ENCODE peak calls at places on chromosomes 12 and 14, in six cellular contexts. One of them, this sample, is unnamed.

GRCh38 chr12:104764225-104765073 is 193.6 kb downstream of the SLC41A2 start:
- DNase-seq in HCT116: no peak
- DNase-seq in H1: peak; percentile 14
- DNase-seq in HepG2: no peak
- DNase-seq in K562: no peak
- DNase-seq in SK-N-SH: no peak
- DNase-seq in this sample: no peak

GRCh38 chr14:73290279-73290678 is 53.0 kb downstream of the PAPLN start:
- DNase-seq in HCT116: no peak
- DNase-seq in H1: no peak
- DNase-seq in HepG2: no peak
- DNase-seq in K562: no peak
- DNase-seq in SK-N-SH: no peak
- DNase-seq in this sample: no peak

GRCh38 chr12:4483885-4484823 is 38.5 kb upstream of the FGF6 start:
- DNase-seq in HCT116: no peak
- DNase-seq in H1: no peak
- DNase-seq in HepG2: no peak
- DNase-seq in K562: no peak
- DNase-seq in SK-N-SH: no peak
- DNase-seq in this sample: no peak

GRCh38 chr14:20421267-20421666 is 8.0 kb upstream of the TEP1 start:
- DNase-seq in HCT116: no peak
- DNase-seq in H1: no peak
- DNase-seq in HepG2: no peak
- DNase-seq in K562: no peak
- DNase-seq in SK-N-SH: no peak
- DNase-seq in this sample: no peak

GRCh38 chr12:24909667-24910066 is 39.2 kb downstream of the BCAT1 start:
- DNase-seq in HCT116: no peak
- DNase-seq in H1: peak; percentile 37
- DNase-seq in HepG2: no peak
- DNase-seq in K562: peak; percentile 24
- DNase-seq in SK-N-SH: no peak
- DNase-seq in this sample: no peak

GRCh38 chr12:25960176-25960575 is 1.7 kb downstream of the RASSF8 start:
- DNase-seq in HCT116: no peak
- DNase-seq in H1: no peak
- DNase-seq in HepG2: no peak
- DNase-seq in K562: no peak
- DNase-seq in SK-N-SH: peak; percentile 55
- DNase-seq in this sample: no peak

GRCh38 chr12:13534242-13534641 is 337.7 kb downstream of the EMP1 start:
- DNase-seq in HCT116: no peak
- DNase-seq in H1: no peak
- DNase-seq in HepG2: no peak
- DNase-seq in K562: no peak
- DNase-seq in SK-N-SH: no peak
- DNase-seq in this sample: no peak

GRCh38 chr14:104106471-104106991 is 21.0 kb downstream of the ASPG start:
- DNase-seq in HCT116: no peak
- DNase-seq in H1: peak; percentile 42
- DNase-seq in HepG2: no peak
- DNase-seq in K562: no peak
- DNase-seq in SK-N-SH: no peak
- DNase-seq in this sample: no peak

GRCh38 chr12:12297201-12297830 is 30.5 kb upstream of the LRP6 start:
- DNase-seq in HCT116: no peak
- DNase-seq in H1: no peak
- DNase-seq in HepG2: no peak
- DNase-seq in K562: no peak
- DNase-seq in SK-N-SH: no peak
- DNase-seq in this sample: no peak

GRCh38 chr12:11677752-11678151 is 28.3 kb downstream of the ETV6 start:
- DNase-seq in HCT116: no peak
- DNase-seq in H1: no peak
- DNase-seq in HepG2: no peak
- DNase-seq in K562: no peak
- DNase-seq in SK-N-SH: no peak
- DNase-seq in this sample: no peak

GRCh38 chr12:93823616-93824410 is 146.6 kb downstream of the CRADD start:
- DNase-seq in HCT116: no peak
- DNase-seq in H1: no peak
- DNase-seq in HepG2: no peak
- DNase-seq in K562: no peak
- DNase-seq in SK-N-SH: no peak
- DNase-seq in this sample: no peak

GRCh38 chr14:69355955-69356321 is 42.2 kb downstream of the ERH start:
- DNase-seq in HCT116: no peak
- DNase-seq in H1: no peak
- DNase-seq in HepG2: no peak
- DNase-seq in K562: no peak
- DNase-seq in SK-N-SH: no peak
- DNase-seq in this sample: no peak

GRCh38 chr12:112307219-112308062 is 74.8 kb downstream of the HECTD4 start:
- DNase-seq in HCT116: no peak
- DNase-seq in H1: no peak
- DNase-seq in HepG2: no peak
- DNase-seq in K562: no peak
- DNase-seq in SK-N-SH: no peak
- DNase-seq in this sample: no peak

GRCh38 chr12:124681779-124682391 is 114.5 kb upstream of the NCOR2 start:
- DNase-seq in HCT116: no peak
- DNase-seq in H1: no peak
- DNase-seq in HepG2: peak; percentile 41
- DNase-seq in K562: no peak
- DNase-seq in SK-N-SH: no peak
- DNase-seq in this sample: no peak

GRCh38 chr14:74333909-74334308 is 14.4 kb upstream of the VRTN start:
- DNase-seq in HCT116: no peak
- DNase-seq in H1: no peak
- DNase-seq in HepG2: no peak
- DNase-seq in K562: no peak
- DNase-seq in SK-N-SH: no peak
- DNase-seq in this sample: no peak

GRCh38 chr12:54658306-54659264 is 10.4 kb upstream of the DCD start:
- DNase-seq in HCT116: peak; percentile 60
- DNase-seq in H1: peak; percentile 87
- DNase-seq in HepG2: peak; percentile 30
- DNase-seq in K562: peak; percentile 68
- DNase-seq in SK-N-SH: peak; percentile 38
- DNase-seq in this sample: no peak

GRCh38 chr14:68174446-68174845 is 354.9 kb downstream of the RAD51B start:
- DNase-seq in HCT116: no peak
- DNase-seq in H1: no peak
- DNase-seq in HepG2: no peak
- DNase-seq in K562: no peak
- DNase-seq in SK-N-SH: no peak
- DNase-seq in this sample: no peak

GRCh38 chr12:55974308-55974724 is 438 bp downstream of the RAB5B start:
- DNase-seq in HCT116: no peak
- DNase-seq in H1: no peak
- DNase-seq in HepG2: peak; percentile 31
- DNase-seq in K562: peak; percentile 67
- DNase-seq in SK-N-SH: peak; percentile 65
- DNase-seq in this sample: peak; percentile 51

GRCh38 chr14:96039633-96040311 is 610 bp downstream of the C14orf132 start:
- DNase-seq in HCT116: no peak
- DNase-seq in H1: peak; percentile 69
- DNase-seq in HepG2: no peak
- DNase-seq in K562: no peak
- DNase-seq in SK-N-SH: peak; percentile 78
- DNase-seq in this sample: no peak

GRCh38 chr14:24251880-24252288 is 9.5 kb upstream of the TINF2 start:
- DNase-seq in HCT116: no peak
- DNase-seq in H1: no peak
- DNase-seq in HepG2: no peak
- DNase-seq in K562: no peak
- DNase-seq in SK-N-SH: no peak
- DNase-seq in this sample: no peak

GRCh38 chr12:120093592-120094355 is 22.8 kb downstream of the RAB35 start:
- DNase-seq in HCT116: no peak
- DNase-seq in H1: peak; percentile 86
- DNase-seq in HepG2: no peak
- DNase-seq in K562: peak; percentile 42
- DNase-seq in SK-N-SH: peak; percentile 97
- DNase-seq in this sample: no peak

GRCh38 chr12:131039551-131039950 is 85.8 kb downstream of the ADGRD1 start:
- DNase-seq in HCT116: no peak
- DNase-seq in H1: no peak
- DNase-seq in HepG2: no peak
- DNase-seq in K562: no peak
- DNase-seq in SK-N-SH: no peak
- DNase-seq in this sample: no peak

GRCh38 chr12:29726321-29726692 is 57.4 kb downstream of the TMTC1 start:
- DNase-seq in HCT116: no peak
- DNase-seq in H1: no peak
- DNase-seq in HepG2: no peak
- DNase-seq in K562: no peak
- DNase-seq in SK-N-SH: no peak
- DNase-seq in this sample: no peak

GRCh38 chr12:29722164-29722563 is 61.6 kb downstream of the TMTC1 start:
- DNase-seq in HCT116: no peak
- DNase-seq in H1: no peak
- DNase-seq in HepG2: no peak
- DNase-seq in K562: no peak
- DNase-seq in SK-N-SH: no peak
- DNase-seq in this sample: no peak

GRCh38 chr12:29728033-29728432 is 55.7 kb downstream of the TMTC1 start:
- DNase-seq in HCT116: no peak
- DNase-seq in H1: no peak
- DNase-seq in HepG2: no peak
- DNase-seq in K562: no peak
- DNase-seq in SK-N-SH: no peak
- DNase-seq in this sample: no peak

GRCh38 chr12:29726741-29727348 is 56.9 kb downstream of the TMTC1 start:
- DNase-seq in HCT116: no peak
- DNase-seq in H1: no peak
- DNase-seq in HepG2: no peak
- DNase-seq in K562: no peak
- DNase-seq in SK-N-SH: no peak
- DNase-seq in this sample: no peak

GRCh38 chr12:29725587-29726320 is 58.0 kb downstream of the TMTC1 start:
- DNase-seq in HCT116: no peak
- DNase-seq in H1: no peak
- DNase-seq in HepG2: no peak
- DNase-seq in K562: no peak
- DNase-seq in SK-N-SH: peak; percentile 26
- DNase-seq in this sample: no peak
- TF ChIP-seq JUND in HCT116: no peak
- TF ChIP-seq JUND in H1: no peak
- TF ChIP-seq JUND in HepG2: no peak
- TF ChIP-seq JUND in K562: no peak
- TF ChIP-seq JUND in SK-N-SH: no peak
- TF ChIP-seq JUND in this sample: no peak

GRCh38 chr12:80432061-80432460 is 12.0 kb upstream of the PTPRQ start:
- DNase-seq in HCT116: no peak
- DNase-seq in H1: no peak
- DNase-seq in HepG2: no peak
- DNase-seq in K562: no peak
- DNase-seq in SK-N-SH: no peak
- DNase-seq in this sample: no peak
- TF ChIP-seq JUND in HCT116: no peak
- TF ChIP-seq JUND in H1: no peak
- TF ChIP-seq JUND in HepG2: no peak
- TF ChIP-seq JUND in K562: no peak
- TF ChIP-seq JUND in SK-N-SH: no peak
- TF ChIP-seq JUND in this sample: no peak

GRCh38 chr12:132151766-132152410 is 7.6 kb downstream of the NOC4L start:
- DNase-seq in HCT116: no peak
- DNase-seq in H1: no peak
- DNase-seq in HepG2: no peak
- DNase-seq in K562: no peak
- DNase-seq in SK-N-SH: no peak
- DNase-seq in this sample: no peak
- TF ChIP-seq JUND in HCT116: no peak
- TF ChIP-seq JUND in H1: no peak
- TF ChIP-seq JUND in HepG2: no peak
- TF ChIP-seq JUND in K562: no peak
- TF ChIP-seq JUND in SK-N-SH: no peak
- TF ChIP-seq JUND in this sample: no peak

GRCh38 chr14:50121506-50121905 is 5.1 kb upstream of the VCPKMT start:
- DNase-seq in HCT116: no peak
- DNase-seq in H1: no peak
- DNase-seq in HepG2: no peak
- DNase-seq in K562: no peak
- DNase-seq in SK-N-SH: no peak
- DNase-seq in this sample: no peak
- TF ChIP-seq JUND in HCT116: no peak
- TF ChIP-seq JUND in H1: no peak
- TF ChIP-seq JUND in HepG2: no peak
- TF ChIP-seq JUND in K562: no peak
- TF ChIP-seq JUND in SK-N-SH: no peak
- TF ChIP-seq JUND in this sample: no peak

This sample was measured in T47D.